ENCODE peak calls at places on chromosome 9, in four cellular contexts. J, H, W and V are unnamed samples.

GRCh38 chr9:18717751-18718150 is 243.8 kb downstream of the ADAMTSL1 start:
- DNase-seq in H (peak), W (no peak), J (no peak), V (no peak)

GRCh38 chr9:1771094-1771493 is 244.1 kb upstream of the SMARCA2 start:
- DNase-seq in J (no peak), H (no peak), W (no peak), V (no peak)

GRCh38 chr9:34158362-34158869 is 20.4 kb upstream of the UBAP1 start:
- DNase-seq in H (peak), J (no peak), W (peak), V (no peak)

GRCh38 chr9:107280543-107280942 is 2.5 kb upstream of the RAD23B start:
- DNase-seq in H (no peak), J (no peak), W (no peak), V (no peak)

GRCh38 chr9:69090140-69090750 is 54.7 kb downstream of the FXN start:
- DNase-seq in J (no peak), H (no peak), W (no peak), V (no peak)

GRCh38 chr9:89137548-89138462 is 40.8 kb downstream of the SHC3 start:
- DNase-seq in H (peak), W (peak), J (peak), V (no peak)

GRCh38 chr9:11551106-11551505 is 938.3 kb upstream of the PTPRD start:
- DNase-seq in H (no peak), J (no peak), W (no peak), V (no peak)

GRCh38 chr9:119758990-119759389 is 389.8 kb upstream of the BRINP1 start:
- DNase-seq in H (no peak), J (no peak), W (no peak), V (no peak)

GRCh38 chr9:115524467-115525059 is 406.6 kb upstream of the TNC start:
- DNase-seq in J (no peak), W (peak), H (peak), V (no peak)

GRCh38 chr9:37328561-37329227 is 93.8 kb upstream of the GRHPR start:
- DNase-seq in J (no peak), W (no peak), H (no peak), V (no peak)

GRCh38 chr9:37325778-37326177 is 96.7 kb upstream of the GRHPR start:
- DNase-seq in W (peak), H (no peak), J (no peak), V (no peak)

GRCh38 chr9:37327553-37327952 is 94.9 kb upstream of the GRHPR start:
- DNase-seq in H (no peak), W (no peak), J (no peak), V (no peak)

GRCh38 chr9:37324261-37324683 is 98.2 kb upstream of the GRHPR start:
- DNase-seq in J (no peak), H (no peak), W (peak), V (no peak)

GRCh38 chr9:37324691-37325490 is 97.6 kb upstream of the GRHPR start:
- DNase-seq in W (no peak), H (no peak), J (no peak), V (no peak)
- H3K4me3 ChIP-seq in W (no peak), H (no peak), J (no peak), V (no peak)

GRCh38 chr9:85723220-85723619 is 18.5 kb downstream of the AGTPBP1 start:
- DNase-seq in W (no peak), J (no peak), H (no peak), V (no peak)
- H3K4me3 ChIP-seq in W (no peak), J (no peak), H (no peak), V (no peak)

DNA sequence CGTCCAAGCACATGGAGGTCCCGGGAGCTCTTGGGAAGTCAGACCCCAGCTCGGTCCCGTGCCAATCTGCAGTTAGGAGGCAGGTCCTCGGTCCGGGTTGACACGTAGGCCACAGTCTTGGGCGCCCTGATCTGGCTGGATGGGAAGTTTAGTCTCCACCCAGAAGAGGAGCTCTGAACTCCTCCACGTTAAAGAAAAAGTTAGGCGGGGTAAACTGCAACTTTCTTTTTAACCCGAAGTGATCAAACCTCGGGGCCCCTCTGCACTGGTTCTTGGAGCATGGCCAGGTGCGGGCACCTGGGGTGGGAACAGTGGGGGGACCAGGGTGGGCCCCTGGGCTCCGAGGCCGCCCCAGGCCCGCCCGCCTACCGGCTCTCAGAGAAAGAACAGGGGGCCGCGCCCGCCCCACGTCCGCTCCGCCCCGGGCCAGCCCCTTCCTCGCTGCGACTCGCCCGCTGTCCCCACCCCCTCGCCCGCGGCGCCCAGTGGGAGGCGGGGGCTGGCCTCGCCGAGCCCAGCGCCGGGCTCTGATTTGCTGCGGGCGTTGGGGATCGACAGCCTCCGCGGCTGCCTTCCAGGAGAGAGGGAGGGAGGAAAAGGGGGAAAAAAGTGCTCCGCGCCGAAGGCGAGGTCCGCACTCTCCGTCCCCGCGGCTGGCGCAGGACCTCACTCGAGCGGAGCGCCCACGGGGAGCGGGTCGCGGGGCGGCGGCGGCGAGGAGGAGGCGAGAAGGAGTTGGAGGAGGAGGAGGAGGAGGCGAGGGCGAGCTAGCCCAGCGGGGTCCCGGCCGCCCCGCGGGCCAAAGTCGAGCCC is at the start of gene COL5A1:
- DNase-seq in W (peak), H (peak), J (peak), V (no peak)
- H3K4me3 ChIP-seq in W (peak), H (peak), J (peak), V (peak)

GRCh38 chr9:129076640-129077037 is 4.3 kb upstream of the DOLPP1 start:
- DNase-seq in W (no peak), J (no peak), H (no peak), V (no peak)

GRCh38 chr9:129073404-129073803 is 7.5 kb upstream of the DOLPP1 start:
- DNase-seq in H (no peak), J (no peak), W (no peak), V (no peak)

GRCh38 chr9:129077236-129077635 is 3.7 kb upstream of the DOLPP1 start:
- DNase-seq in J (no peak), H (no peak), W (no peak), V (no peak)

GRCh38 chr9:129074106-129074505 is 6.8 kb upstream of the DOLPP1 start:
- DNase-seq in W (no peak), J (no peak), H (no peak), V (no peak)

DNA sequence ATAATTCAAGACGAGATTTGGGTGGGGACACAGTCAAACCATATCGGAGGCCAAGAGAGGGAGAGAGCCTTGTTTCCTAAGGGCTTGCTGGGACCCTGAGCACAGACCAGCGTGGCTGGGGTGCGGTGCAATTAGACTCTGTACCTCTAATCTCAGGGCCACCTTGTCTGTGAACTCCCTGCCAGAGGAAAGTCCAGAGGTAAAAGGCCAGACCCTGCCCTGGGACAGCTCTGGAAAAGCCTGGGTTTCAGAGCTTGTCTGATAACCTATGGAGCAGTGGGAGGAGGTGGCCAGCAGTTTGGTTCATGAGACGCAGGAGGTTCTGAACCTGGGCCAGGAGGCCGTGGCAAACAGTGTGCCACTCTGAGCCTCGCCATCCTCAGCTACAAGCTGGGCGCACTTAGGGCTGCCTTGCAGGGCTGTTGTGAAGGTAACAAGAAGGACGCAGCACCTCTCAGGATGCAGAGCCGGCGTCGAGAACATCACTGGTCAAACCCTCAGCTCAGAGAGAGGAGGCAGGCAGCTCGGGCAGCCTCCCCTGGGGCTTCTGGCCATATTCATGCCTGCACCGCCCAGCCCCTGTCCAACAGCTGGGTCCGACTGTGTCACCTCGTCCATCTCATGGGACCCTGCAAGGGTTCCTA is 4.8 kb upstream of the DOLPP1 start:
- DNase-seq in H (no peak), J (no peak), W (no peak), V (no peak)
- H3K4me3 ChIP-seq in H (no peak), J (no peak), W (no peak), V (no peak)

GRCh38 chr9:92945796-92946195 is 1.5 kb upstream of the FGD3 start:
- DNase-seq in H (no peak), J (no peak), W (no peak), V (no peak)

GRCh38 chr9:92949266-92949982 is 2.1 kb downstream of the FGD3 start:
- DNase-seq in J (no peak), H (no peak), W (no peak), V (no peak)

GRCh38 chr9:92948632-92949031 is 1.3 kb downstream of the FGD3 start:
- DNase-seq in W (no peak), J (no peak), H (no peak), V (no peak)

GRCh38 chr9:92948032-92948534 is 760 bp downstream of the FGD3 start:
- DNase-seq in H (no peak), W (no peak), J (no peak), V (no peak)

GRCh38 chr9:92947268-92948031 is at the start of gene FGD3:
- DNase-seq in H (peak), W (peak), J (no peak), V (no peak)
- H3K4me3 ChIP-seq in H (peak), W (peak), J (peak), V (peak)

GRCh38 chr9:136586391-136586790 is 40.5 kb upstream of the NOTCH1 start:
- DNase-seq in W (no peak), J (no peak), H (no peak), V (no peak)
- H3K4me3 ChIP-seq in W (no peak), J (no peak), H (no peak), V (no peak)

GRCh38 chr9:94655739-94656138 is 16.4 kb upstream of the FBP1 start:
- DNase-seq in J (no peak), W (no peak), H (no peak), V (no peak)

GRCh38 chr9:94654165-94654894 is 15.0 kb upstream of the FBP1 start:
- DNase-seq in W (no peak), H (no peak), J (no peak), V (no peak)

GRCh38 chr9:94656976-94657375 is 17.7 kb upstream of the FBP1 start:
- DNase-seq in J (no peak), W (no peak), H (no peak), V (no peak)

GRCh38 chr9:94650924-94651323 is 11.6 kb upstream of the FBP1 start:
- DNase-seq in J (no peak), H (no peak), W (no peak), V (no peak)

DNA sequence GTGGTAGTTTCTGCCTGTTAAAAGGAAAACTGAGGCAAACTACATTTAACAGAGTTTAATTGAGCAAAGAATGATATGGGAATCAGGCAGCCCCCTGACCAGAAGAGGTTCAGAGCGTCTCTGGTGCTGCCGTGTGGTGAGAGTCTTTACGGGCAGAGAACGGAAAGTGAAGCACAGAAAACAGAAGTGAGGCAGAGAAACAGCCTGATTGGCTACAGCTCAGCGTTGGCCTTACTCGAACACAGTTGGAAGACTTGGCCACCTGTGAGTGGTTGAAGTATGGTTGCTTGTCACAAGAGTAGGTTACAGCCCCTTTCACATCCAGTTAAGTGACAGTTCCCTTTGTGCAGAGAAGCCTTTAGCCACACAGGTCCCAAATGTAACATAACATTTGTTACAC is 16.9 kb upstream of the FBP1 start:
- DNase-seq in W (peak), H (peak), J (no peak), V (peak)
- H3K4me3 ChIP-seq in W (no peak), H (peak), J (peak), V (no peak)

DNA sequence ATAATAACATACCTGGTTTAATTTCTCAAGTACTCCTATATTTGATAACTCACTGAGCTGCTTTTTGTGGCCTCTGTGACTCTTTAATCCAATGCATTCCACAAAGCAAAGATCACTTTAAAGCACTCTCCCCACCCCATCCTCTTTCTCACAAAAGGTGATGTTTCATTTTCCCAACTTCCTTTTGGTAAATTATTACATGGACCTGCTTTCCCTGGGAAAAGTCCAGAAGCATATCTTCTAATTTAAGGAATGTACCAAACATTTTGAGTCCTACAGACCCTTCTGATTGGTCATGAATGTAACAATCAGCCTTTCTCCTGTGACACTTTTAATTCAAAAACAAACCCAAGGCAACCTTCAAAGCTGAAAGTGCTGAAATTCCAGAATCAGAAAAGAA is 71.1 kb downstream of the MLLT3 start:
- DNase-seq in H (no peak), W (no peak), J (no peak), V (no peak)
- H3K4me3 ChIP-seq in H (no peak), W (no peak), J (no peak), V (no peak)

GRCh38 chr9:88077071-88077617 is 61.1 kb downstream of the SPATA31C2 start:
- DNase-seq in J (no peak), H (no peak), W (no peak), V (no peak)

GRCh38 chr9:88072831-88073365 is 65.4 kb downstream of the SPATA31C2 start:
- DNase-seq in J (no peak), H (peak), W (no peak), V (no peak)

GRCh38 chr9:88075966-88076285 is 62.3 kb downstream of the SPATA31C2 start:
- DNase-seq in H (no peak), J (no peak), W (no peak), V (no peak)

GRCh38 chr9:88074931-88075330 is 63.3 kb downstream of the SPATA31C2 start:
- DNase-seq in J (no peak), W (no peak), H (no peak), V (no peak)

DNA sequence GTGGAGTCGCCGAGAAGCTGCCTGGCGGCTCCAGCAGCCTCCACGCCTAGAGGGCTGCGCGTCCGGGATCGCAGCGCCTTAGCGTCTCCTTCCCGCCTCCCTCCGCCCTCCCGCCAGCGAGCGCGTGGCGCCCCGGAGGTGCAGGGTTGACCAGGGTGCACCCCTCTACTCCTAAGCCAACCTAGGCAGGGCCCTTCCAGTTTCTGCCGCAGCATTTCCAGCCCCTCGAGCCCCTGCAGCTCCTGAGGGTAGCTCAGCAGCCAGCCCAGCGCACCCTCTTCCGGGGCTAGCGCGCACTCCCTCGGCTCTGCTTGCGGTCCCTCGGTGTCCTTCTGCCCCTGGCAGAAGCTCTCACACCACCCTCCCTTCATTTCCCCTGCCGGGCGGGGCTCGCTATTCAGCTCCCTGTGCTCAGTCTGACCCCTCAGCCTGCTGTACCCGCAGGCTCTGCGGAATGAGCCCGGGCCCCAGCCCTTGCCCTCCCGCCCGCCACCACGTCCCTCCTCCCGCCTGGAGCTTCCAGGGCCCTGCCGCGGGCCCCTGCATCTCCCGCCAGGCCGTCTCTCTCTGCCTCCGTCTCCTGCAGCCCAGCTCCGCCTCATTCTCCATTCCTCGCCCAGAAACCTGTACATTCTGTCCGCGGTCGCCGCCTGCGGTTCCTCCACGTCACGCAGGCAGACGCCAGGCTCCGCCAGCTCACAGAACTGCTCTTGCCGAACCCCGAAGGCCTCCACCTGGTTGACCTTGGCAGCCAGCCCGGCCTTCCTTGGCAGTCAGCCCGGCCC is 61.8 kb downstream of the SPATA31C2 start:
- DNase-seq in W (peak), J (peak), H (peak), V (no peak)
- H3K4me3 ChIP-seq in W (peak), J (peak), H (peak), V (peak)

GRCh38 chr9:14349141-14349817 is 35.3 kb upstream of the NFIB start:
- DNase-seq in W (peak), H (no peak), J (no peak), V (no peak)
- H3K4me3 ChIP-seq in W (peak), H (no peak), J (peak), V (peak)